ENCODE peak calls at places on chromosomes 11 and 22, in ten cellular contexts. P, A, S, U, J, Z, O, K, R and X are unnamed samples.

GRCh38 chr22:29146771-29147170 is 58.9 kb upstream of the EMID1 start:
- DNase-seq in A (no peak), R (no peak), O (no peak), P (no peak), Z (no peak), U (no peak), S (no peak), K (no peak), J (no peak), X (no peak)

GRCh38 chr11:106391771-106392412 is 314.4 kb downstream of the AASDHPPT start:
- DNase-seq in K (peak), S (no peak), A (no peak), P (no peak), R (no peak), Z (no peak), J (no peak), O (no peak), U (peak), X (no peak)

GRCh38 chr11:125272092-125272491 is 107.5 kb downstream of the PKNOX2 start:
- DNase-seq in J (no peak), O (no peak), K (no peak), Z (no peak), S (no peak), U (no peak), R (no peak), P (no peak), A (no peak), X (no peak)

GRCh38 chr22:35445933-35446332 is 46.0 kb downstream of the MCM5 start:
- DNase-seq in S (no peak), P (no peak), U (peak), O (no peak), K (no peak), Z (peak), A (no peak), J (no peak), R (no peak), X (no peak)

GRCh38 chr11:31819533-31820437 is 8.7 kb upstream of the PAX6 start:
- DNase-seq in S (no peak), A (peak), K (no peak), R (no peak), J (no peak), Z (no peak), U (no peak), O (no peak), P (no peak), X (no peak)

GRCh38 chr11:93639548-93639947 is 21.9 kb upstream of the CEP295 start:
- DNase-seq in S (no peak), P (no peak), R (no peak), J (no peak), Z (no peak), O (no peak), A (no peak), K (no peak), U (no peak), X (no peak)

GRCh38 chr11:18088371-18088770 is 17.5 kb downstream of the SAAL1 start:
- DNase-seq in S (no peak), J (no peak), R (no peak), A (no peak), K (no peak), Z (no peak), U (no peak), P (no peak), O (no peak), X (no peak)

GRCh38 chr11:129853508-129854228 is 38.0 kb downstream of the TMEM45B start:
- DNase-seq in K (no peak), S (no peak), U (peak), Z (no peak), J (peak), A (no peak), O (peak), R (peak), P (no peak), X (no peak)

GRCh38 chr22:34135749-34136148 is 215.5 kb upstream of the LARGE1 start:
- DNase-seq in Z (no peak), A (no peak), S (no peak), U (no peak), R (no peak), O (no peak), K (no peak), P (no peak), J (no peak), X (no peak)

GRCh38 chr11:8566613-8567210 is 27.3 kb downstream of the STK33 start:
- DNase-seq in A (peak), P (no peak), Z (peak), O (peak), R (peak), J (peak), K (peak), S (peak), U (peak), X (peak)

GRCh38 chr22:29855611-29856181 is 17.6 kb upstream of the ASCC2 start:
- DNase-seq in A (no peak), O (no peak), R (no peak), K (no peak), P (no peak), U (no peak), Z (no peak), J (no peak), S (no peak), X (no peak)

GRCh38 chr11:79794484-79795393 is 353.9 kb upstream of the TENM4 start:
- DNase-seq in P (no peak), S (no peak), J (no peak), O (peak), Z (peak), K (no peak), A (no peak), U (no peak), R (no peak), X (no peak)

GRCh38 chr11:109728056-109728455 is 306.1 kb downstream of the C11orf87 start:
- DNase-seq in R (no peak), A (no peak), S (peak), K (no peak), U (no peak), J (no peak), Z (no peak), O (no peak), P (no peak), X (no peak)

GRCh38 chr11:71927813-71928738 is at the start of gene XNDC1N:
- DNase-seq in K (peak), U (peak), Z (peak), J (peak), R (peak), O (peak), P (peak), S (peak), A (peak), X (peak)

GRCh38 chr11:75734491-75735180 is 17.0 kb downstream of the MOGAT2 start:
- DNase-seq in A (no peak), U (no peak), S (no peak), R (peak), Z (no peak), K (no peak), J (no peak), P (no peak), O (peak), X (no peak)

GRCh38 chr11:27085605-27086004 is 45.0 kb downstream of the BBOX1 start:
- DNase-seq in O (no peak), U (peak), K (no peak), R (no peak), S (no peak), Z (no peak), A (no peak), P (no peak), J (no peak), X (no peak)

GRCh38 chr11:132862137-132862536 is 670.2 kb downstream of the OPCML start:
- DNase-seq in R (no peak), Z (no peak), J (no peak), K (peak), S (no peak), A (no peak), P (no peak), O (no peak), U (no peak), X (no peak)

GRCh38 chr11:976431-977160 is 50.9 kb downstream of the AP2A2 start:
- DNase-seq in Z (no peak), A (peak), S (no peak), P (no peak), O (no peak), K (no peak), R (no peak), U (peak), J (no peak), X (no peak)

GRCh38 chr11:109892321-109892794 is 200.8 kb upstream of the ZC3H12C start:
- DNase-seq in K (no peak), R (no peak), O (no peak), S (no peak), U (no peak), J (no peak), P (no peak), Z (no peak), A (no peak), X (no peak)

GRCh38 chr11:32213223-32213622 is 122.3 kb downstream of the RCN1 start:
- DNase-seq in A (no peak), S (peak), O (no peak), R (no peak), K (peak), P (no peak), U (peak), J (no peak), Z (no peak), X (no peak)

GRCh38 chr22:21990449-21991308 is 8.1 kb upstream of the TOP3B start:
- DNase-seq in O (no peak), P (no peak), R (no peak), A (no peak), J (no peak), S (no peak), U (no peak), K (no peak), Z (peak), X (no peak)

GRCh38 chr22:42702675-42703074 is 18.0 kb downstream of the A4GALT start:
- DNase-seq in U (no peak), Z (no peak), O (no peak), R (no peak), J (no peak), S (no peak), P (no peak), K (no peak), A (no peak), X (no peak)

GRCh38 chr22:45602824-45603301 is 68.8 kb upstream of the ATXN10 start:
- DNase-seq in R (peak), Z (peak), S (peak), J (no peak), A (no peak), K (peak), O (peak), P (no peak), U (peak), X (no peak)

GRCh38 chr11:2173150-2173693 is 1.6 kb upstream of the TH start:
- DNase-seq in R (no peak), O (no peak), J (no peak), P (no peak), S (no peak), U (no peak), A (no peak), Z (no peak), K (no peak), X (no peak)

GRCh38 chr22:21028277-21029251 is 3.8 kb downstream of the SLC7A4 start:
- DNase-seq in R (peak), O (no peak), J (no peak), S (no peak), P (no peak), K (no peak), Z (peak), U (no peak), A (no peak), X (no peak)